ENCODE peak calls at places on chromosomes 2 and 18, in seven cellular contexts. H is astrocyte, K is colonic mucosa, V is fibroblast of lung, D is NT2/D1, R is neural progenitor cell, C is pancreas. T is an unnamed sample.

GRCh38 chr2:218022131-218022850 is 19.5 kb upstream of the TNS1 start:
- DNase-seq in H (no peak), K (no peak), V (no peak), D (no peak), R (peak; percentile 25), C (peak; percentile 9), T (peak; percentile 5)

GRCh38 chr2:9392895-9393757 is 30.2 kb downstream of the ITGB1BP1 start:
- DNase-seq in H (no peak), K (no peak), V (no peak), D (peak; percentile 22), R (peak; percentile 38), C (no peak), T (peak; percentile 13)

GRCh38 chr18:12779043-12779442 is 76.2 kb downstream of the PSMG2 start:
- DNase-seq in H (no peak), K (no peak), V (no peak), D (no peak), R (no peak), C (no peak), T (no peak)

GRCh38 chr2:70930371-70931329 is 5.0 kb upstream of the ATP6V1B1 start:
- DNase-seq in H (no peak), K (peak; percentile 13), V (no peak), D (no peak), R (no peak), C (no peak), T (no peak)

GRCh38 chr2:128654404-128654803 is 335.7 kb upstream of the HS6ST1 start:
- DNase-seq in H (no peak), K (no peak), V (no peak), D (no peak), R (no peak), C (no peak), T (no peak)

GRCh38 chr2:156784034-156784433 is 347.9 kb downstream of the GPD2 start:
- DNase-seq in H (no peak), K (peak; percentile 31), V (no peak), D (no peak), R (no peak), C (no peak), T (no peak)

GRCh38 chr2:159211447-159212396 is 74.8 kb downstream of the WDSUB1 start:
- DNase-seq in H (peak; percentile 53), K (no peak), V (peak; percentile 59), D (peak; percentile 71), R (peak; percentile 92), C (no peak), T (no peak)

GRCh38 chr2:172931923-172932520 is 143.6 kb upstream of the MAP3K20 start:
- DNase-seq in H (peak; percentile 37), K (peak; percentile 63), V (peak; percentile 55), D (peak; percentile 38), R (peak; percentile 81), C (peak; percentile 64), T (peak; percentile 56)

GRCh38 chr2:54619660-54620231 is 103.7 kb upstream of the EML6 start:
- DNase-seq in H (no peak), K (no peak), V (no peak), D (no peak), R (no peak), C (no peak), T (no peak)
- H3K4me3 ChIP-seq in H (no peak overlapping the region), K (no peak overlapping the region), V (no peak overlapping the region), D (no peak overlapping the region), R (no peak overlapping the region), C (no peak overlapping the region), T (no peak overlapping the region)

GRCh38 chr18:48922203-48922800 is 28.5 kb downstream of the SMAD7 start:
- DNase-seq in H (no peak), K (peak; percentile 18), V (no peak), D (no peak), R (peak; percentile 1), C (no peak), T (no peak)

GRCh38 chr18:48921305-48922202 is 29.2 kb downstream of the SMAD7 start:
- DNase-seq in H (no peak), K (peak; percentile 22), V (no peak), D (no peak), R (peak; percentile 3), C (no peak), T (no peak)

GRCh38 chr18:48918660-48919415 is 31.9 kb downstream of the SMAD7 start:
- DNase-seq in H (no peak), K (no peak), V (no peak), D (no peak), R (no peak), C (no peak), T (no peak)

GRCh38 chr18:48919547-48919946 is 31.2 kb downstream of the SMAD7 start:
- DNase-seq in H (no peak), K (no peak), V (no peak), D (no peak), R (no peak), C (no peak), T (no peak)

GRCh38 chr18:48920408-48921038 is 30.2 kb downstream of the SMAD7 start:
- DNase-seq in H (no peak), K (no peak), V (no peak), D (no peak), R (peak; percentile 12), C (no peak), T (no peak)
- H3K4me1 ChIP-seq in H (peaks cover 50% of the 10 kb centered on the region), K (peaks cover 21% of the 10 kb centered on the region), V (peaks cover 31% of the 10 kb centered on the region), D (peaks cover 9% of the 10 kb centered on the region), R (peaks cover 24% of the 10 kb centered on the region), C (peaks cover 20% of the 10 kb centered on the region), T (peaks cover 37% of the 10 kb centered on the region)

DNA sequence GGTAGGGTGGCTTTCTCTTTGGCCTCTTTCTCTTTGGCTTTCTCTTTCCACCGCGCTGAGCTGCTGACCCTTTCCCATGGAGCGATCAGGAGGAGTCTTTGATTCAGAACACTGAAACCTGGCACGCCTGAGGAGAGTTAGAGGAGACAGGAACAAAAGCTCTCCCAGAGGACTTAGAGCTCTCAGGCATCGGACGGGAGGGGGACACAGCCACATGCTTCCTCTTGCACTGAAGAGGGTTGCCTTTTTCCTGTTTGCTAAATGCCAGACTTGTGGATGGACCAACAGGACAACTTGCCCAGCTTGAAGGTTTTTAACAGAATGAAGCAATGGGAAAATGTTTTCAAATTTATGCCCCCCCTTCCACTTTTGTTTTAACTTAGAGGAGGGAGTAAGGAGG is 3.6 kb upstream of the PTPN18 start:
- DNase-seq in H (no peak), K (no peak), V (no peak), D (no peak), R (peak; percentile 86), C (no peak), T (no peak)
- H3K4me3 ChIP-seq in H (no peak overlapping the region), K (no peak overlapping the region), V (no peak overlapping the region), D (no peak overlapping the region), R (peak overlapping the region; percentile 23), C (no peak overlapping the region), T (no peak overlapping the region)

DNA sequence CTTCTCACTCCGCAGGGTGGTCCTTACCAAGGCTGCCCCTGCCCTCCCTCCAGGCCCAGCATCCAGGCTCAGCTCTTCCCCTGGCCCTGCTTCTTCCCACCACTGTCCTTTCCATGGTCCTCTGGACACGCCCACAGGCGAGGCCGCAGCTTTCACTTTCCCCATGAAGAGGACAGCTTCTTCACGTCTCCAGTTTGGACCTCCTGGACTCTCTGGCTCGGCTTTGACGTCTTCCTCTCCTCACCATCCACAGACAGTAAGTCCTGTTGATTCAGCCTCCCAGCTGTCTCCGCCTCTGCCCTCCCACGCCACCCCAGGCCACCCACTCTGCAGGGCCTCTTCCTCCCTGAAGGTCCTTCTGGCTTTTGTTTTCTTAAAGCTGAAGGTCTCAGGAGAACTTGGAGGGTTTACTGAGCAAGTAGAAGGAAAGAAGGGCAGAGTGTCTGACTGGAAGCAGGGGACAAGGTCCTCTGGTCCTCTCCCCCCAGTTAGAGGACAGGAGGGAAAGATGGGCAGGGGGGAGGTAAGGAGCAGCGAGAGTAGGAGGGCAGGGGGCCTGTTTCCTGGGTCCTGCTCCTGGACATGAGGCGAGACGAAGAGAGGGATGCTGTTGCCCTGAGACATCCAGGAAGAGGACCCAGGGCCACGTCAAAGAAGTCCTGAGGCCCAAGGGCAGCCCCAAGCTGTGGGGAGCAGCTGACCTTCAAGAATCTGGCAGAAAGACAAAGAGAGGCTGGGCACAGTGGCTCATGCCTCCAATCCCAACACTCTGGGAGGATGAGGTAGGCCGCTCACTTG is 24.7 kb upstream of the NMUR1 start:
- DNase-seq in H (no peak), K (peak; percentile 72), V (no peak), D (no peak), R (no peak), C (no peak), T (peak; percentile 54)
- H3K4me1 ChIP-seq in H (peaks cover 4% of the 10 kb centered on the region), K (no peaks in the 10 kb centered on the region), V (peaks cover 7% of the 10 kb centered on the region), D (peaks cover 11% of the 10 kb centered on the region), R (no peaks in the 10 kb centered on the region), C (no peaks in the 10 kb centered on the region), T (peaks cover 8% of the 10 kb centered on the region)

DNA sequence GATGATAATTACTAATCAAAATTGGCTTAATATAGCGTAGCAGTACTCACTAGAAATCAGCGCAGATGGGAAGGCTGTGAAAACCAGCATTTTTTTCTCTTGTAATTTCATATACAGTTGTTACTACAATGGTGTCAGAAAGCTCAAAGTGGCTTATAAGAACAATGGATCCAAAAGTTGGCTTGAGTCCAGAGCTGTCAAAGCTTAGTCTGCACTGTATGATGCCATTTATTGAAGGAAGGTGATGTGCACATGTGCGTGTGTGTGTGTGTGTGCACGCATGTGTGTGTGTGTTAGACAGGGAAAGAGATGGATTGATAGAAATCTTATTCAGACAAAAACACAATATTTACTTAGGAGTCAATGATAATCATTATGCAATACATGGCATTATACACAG is 341.3 kb downstream of the TGIF1 start:
- DNase-seq in H (no peak), K (no peak), V (no peak), D (no peak), R (no peak), C (no peak), T (no peak)
- H3K4me3 ChIP-seq in H (no peak overlapping the region), K (no peak overlapping the region), V (no peak overlapping the region), D (no peak overlapping the region), R (no peak overlapping the region), C (no peak overlapping the region), T (no peak overlapping the region)

GRCh38 chr2:6820903-6821584 is 44.7 kb downstream of the CMPK2 start:
- DNase-seq in H (no peak), K (no peak), V (no peak), D (no peak), R (no peak), C (no peak), T (no peak)

GRCh38 chr2:6820236-6820635 is 45.5 kb downstream of the CMPK2 start:
- DNase-seq in H (no peak), K (no peak), V (no peak), D (no peak), R (no peak), C (no peak), T (no peak)

GRCh38 chr2:6824962-6825361 is 40.7 kb downstream of the CMPK2 start:
- DNase-seq in H (peak; percentile 82), K (no peak), V (peak; percentile 80), D (no peak), R (no peak), C (no peak), T (peak; percentile 31)

GRCh38 chr2:6822394-6822793 is 43.3 kb downstream of the CMPK2 start:
- DNase-seq in H (no peak), K (no peak), V (no peak), D (no peak), R (no peak), C (no peak), T (no peak)

DNA sequence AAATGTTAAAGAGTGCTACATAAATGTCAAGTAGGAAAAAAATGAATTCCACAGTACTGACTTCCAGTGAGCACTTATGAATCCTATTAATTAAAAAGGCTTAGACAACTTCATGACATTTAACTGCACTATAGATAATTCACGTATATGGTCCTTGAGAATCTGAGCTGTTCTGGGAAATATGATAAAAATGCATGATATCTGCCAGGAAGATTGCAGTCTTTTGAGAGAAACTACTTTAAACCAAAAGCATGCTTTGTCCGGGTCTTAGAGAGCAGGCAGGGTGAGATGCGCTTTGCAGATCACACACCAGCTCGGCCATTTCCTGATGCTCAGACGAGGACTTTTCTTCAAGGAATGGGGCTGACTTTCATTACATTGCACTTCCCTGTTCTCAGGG is 42.6 kb downstream of the CMPK2 start:
- DNase-seq in H (peak; percentile 64), K (no peak), V (peak; percentile 68), D (no peak), R (no peak), C (no peak), T (no peak)
- H3K4me1 ChIP-seq in H (no peaks in the 10 kb centered on the region), K (no peaks in the 10 kb centered on the region), V (peaks cover 5% of the 10 kb centered on the region), D (no peaks in the 10 kb centered on the region), R (peaks cover 5% of the 10 kb centered on the region), C (no peaks in the 10 kb centered on the region), T (peaks cover 10% of the 10 kb centered on the region)

T was measured in tibial nerve.